ENCODE peak calls at places on chromosomes 6 and 20, in six cellular contexts. F is OCI-LY7, G is colonic mucosa, D is IMR-90, I is mesendoderm, S is ascending aorta. Y is an unnamed sample.

GRCh38 chr6:21340563-21340962 is 253.0 kb upstream of the SOX4 start:
- DNase-seq in F (no peak), G (no peak), D (no peak), I (no peak), S (no peak), Y (no peak)

GRCh38 chr6:86148586-86148985 is 505.9 kb upstream of the SYNCRIP start:
- DNase-seq in F (no peak), G (no peak), D (no peak), I (no peak), S (no peak), Y (no peak)

GRCh38 chr6:24126586-24127192 is 674 bp downstream of the NRSN1 start:
- DNase-seq in F (peak; percentile 39), G (peak; percentile 47), D (peak; percentile 22), I (peak; percentile 91), S (no peak), Y (no peak)

GRCh38 chr6:156748504-156748903 is 28.7 kb upstream of the ARID1B start:
- DNase-seq in F (no peak), G (no peak), D (no peak), I (no peak), S (no peak), Y (no peak)

GRCh38 chr20:53949319-53949839 is 121.0 kb downstream of the BCAS1 start:
- DNase-seq in F (no peak), G (no peak), D (peak; percentile 94), I (no peak), S (peak; percentile 30), Y (no peak)

GRCh38 chr6:138592698-138593097 is 93.4 kb upstream of the NHSL1 start:
- DNase-seq in F (peak; percentile 66), G (no peak), D (no peak), I (no peak), S (no peak), Y (no peak)

GRCh38 chr20:41523857-41524256 is 94.3 kb downstream of the CHD6 start:
- DNase-seq in F (no peak), G (no peak), D (no peak), I (no peak), S (no peak), Y (no peak)

GRCh38 chr6:47047479-47048411 is 5.6 kb upstream of the ADGRF1 start:
- DNase-seq in F (peak; percentile 77), G (peak; percentile 60), D (peak; percentile 62), I (peak; percentile 99), S (no peak), Y (no peak)

GRCh38 chr6:42135161-42135560 is 7.3 kb downstream of the C6orf132 start:
- DNase-seq in F (no peak), G (no peak), D (no peak), I (no peak), S (no peak), Y (no peak)

GRCh38 chr6:57193177-57193576 is 21.1 kb downstream of the BAG2 start:
- DNase-seq in F (no peak), G (no peak), D (peak; percentile 31), I (no peak), S (no peak), Y (no peak)

GRCh38 chr6:80523531-80523970 is 417.1 kb downstream of the BCKDHB start:
- DNase-seq in F (no peak), G (no peak), D (peak; percentile 52), I (peak; percentile 83), S (no peak), Y (no peak)

GRCh38 chr20:63434599-63435378 is 37.7 kb downstream of the KCNQ2 start:
- DNase-seq in F (peak; percentile 64), G (peak; percentile 55), D (peak; percentile 18), I (peak; percentile 92), S (no peak), Y (no peak)

GRCh38 chr20:63272105-63273078 is at the start of gene ARFGAP1:
- DNase-seq in F (peak; percentile 92), G (peak; percentile 89), D (peak; percentile 87), I (peak; percentile 94), S (peak; percentile 36), Y (peak; percentile 67)

GRCh38 chr20:51715873-51716215 is 52.3 kb downstream of the ATP9A start:
- DNase-seq in F (no peak), G (no peak), D (no peak), I (no peak), S (no peak), Y (no peak)

GRCh38 chr20:51860015-51860882 is 57.9 kb upstream of the SALL4 start:
- DNase-seq in F (no peak), G (peak; percentile 56), D (peak; percentile 47), I (no peak), S (no peak), Y (no peak)

GRCh38 chr6:151620179-151620578 is 126.4 kb downstream of the CCDC170 start:
- DNase-seq in F (no peak), G (no peak), D (no peak), I (no peak), S (no peak), Y (no peak)

GRCh38 chr6:23663652-23664051 is 462.4 kb upstream of the NRSN1 start:
- DNase-seq in F (no peak), G (no peak), D (no peak), I (no peak), S (no peak), Y (no peak)

GRCh38 chr20:51481311-51481997 is 61.1 kb downstream of the NFATC2 start:
- DNase-seq in F (peak; percentile 54), G (no peak), D (no peak), I (no peak), S (no peak), Y (no peak)

GRCh38 chr6:130460934-130461333 is 95.1 kb downstream of the TMEM200A start:
- DNase-seq in F (no peak), G (no peak), D (no peak), I (no peak), S (no peak), Y (no peak)

GRCh38 chr6:112035446-112035845 is 18.5 kb upstream of the CCN6 start:
- DNase-seq in F (no peak), G (no peak), D (no peak), I (no peak), S (no peak), Y (no peak)

GRCh38 chr6:134007077-134007476 is 45.3 kb downstream of the SLC2A12 start:
- DNase-seq in F (no peak), G (peak; percentile 81), D (no peak), I (no peak), S (no peak), Y (no peak)

GRCh38 chr6:149846321-149846720 is 17.8 kb downstream of the LRP11 start:
- DNase-seq in F (no peak), G (no peak), D (peak; percentile 95), I (peak; percentile 21), S (no peak), Y (no peak)

GRCh38 chr6:4941782-4942672 is 61.8 kb downstream of the RPP40 start:
- DNase-seq in F (no peak), G (no peak), D (peak; percentile 96), I (peak; percentile 85), S (no peak), Y (no peak)

GRCh38 chr6:159317430-159317829 is 148.2 kb downstream of the FNDC1 start:
- DNase-seq in F (no peak), G (no peak), D (no peak), I (no peak), S (no peak), Y (no peak)

GRCh38 chr6:169292340-169293124 is 38.9 kb upstream of the THBS2 start:
- DNase-seq in F (no peak), G (no peak), D (peak; percentile 97), I (peak; percentile 52), S (no peak), Y (no peak)

GRCh38 chr6:4844108-4844507 is 67.9 kb downstream of the CDYL start:
- DNase-seq in F (no peak), G (no peak), D (no peak), I (peak; percentile 67), S (no peak), Y (no peak)

GRCh38 chr20:17966432-17967312 is 1.9 kb downstream of the SNX5 start:
- DNase-seq in F (peak; percentile 79), G (no peak), D (peak; percentile 42), I (peak; percentile 45), S (no peak), Y (no peak)

GRCh38 chr20:17964632-17965031 is 4.0 kb downstream of the SNX5 start:
- DNase-seq in F (no peak), G (no peak), D (no peak), I (no peak), S (no peak), Y (no peak)

GRCh38 chr20:17964073-17964472 is 4.5 kb downstream of the SNX5 start:
- DNase-seq in F (no peak), G (no peak), D (no peak), I (no peak), S (no peak), Y (no peak)

GRCh38 chr20:17963114-17963897 is 5.3 kb downstream of the SNX5 start:
- DNase-seq in F (no peak), G (no peak), D (no peak), I (no peak), S (no peak), Y (no peak)

GRCh38 chr20:17965042-17965697 is 3.4 kb downstream of the SNX5 start:
- DNase-seq in F (no peak), G (peak; percentile 56), D (no peak), I (peak; percentile 56), S (no peak), Y (no peak)
- H3K4me1 ChIP-seq in F (peaks cover 57% of the 10 kb centered on the region), G (peaks cover 13% of the 10 kb centered on the region), D (peaks cover 13% of the 10 kb centered on the region), I (peaks cover 25% of the 10 kb centered on the region), S (peaks cover 35% of the 10 kb centered on the region), Y (peaks cover 66% of the 10 kb centered on the region)

DNA sequence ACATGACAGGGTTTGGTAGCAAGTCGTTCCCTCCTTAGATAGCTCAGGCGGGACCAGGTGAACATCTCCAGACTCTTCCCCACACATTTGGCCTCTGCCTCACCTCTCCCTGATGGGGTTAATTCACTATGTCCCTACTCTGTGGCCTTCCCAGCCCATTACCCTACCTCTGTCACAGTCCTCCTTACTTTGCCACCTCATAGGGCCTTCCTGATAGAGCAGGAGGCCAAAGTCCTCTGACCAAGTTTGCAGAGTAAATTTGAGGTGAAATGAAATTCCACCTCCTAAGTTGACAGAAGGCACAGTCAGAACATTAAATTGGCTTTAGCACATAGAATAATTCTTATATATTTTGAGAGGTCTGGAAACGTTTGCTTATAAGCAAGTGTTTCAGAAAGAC is 53.1 kb upstream of the ARMC2 start:
- DNase-seq in F (no peak), G (no peak), D (no peak), I (no peak), S (no peak), Y (no peak)
- H3K4me1 ChIP-seq in F (no peaks in the 10 kb centered on the region), G (no peaks in the 10 kb centered on the region), D (peaks cover 5% of the 10 kb centered on the region), I (no peaks in the 10 kb centered on the region), S (no peaks in the 10 kb centered on the region), Y (no peaks in the 10 kb centered on the region)

DNA sequence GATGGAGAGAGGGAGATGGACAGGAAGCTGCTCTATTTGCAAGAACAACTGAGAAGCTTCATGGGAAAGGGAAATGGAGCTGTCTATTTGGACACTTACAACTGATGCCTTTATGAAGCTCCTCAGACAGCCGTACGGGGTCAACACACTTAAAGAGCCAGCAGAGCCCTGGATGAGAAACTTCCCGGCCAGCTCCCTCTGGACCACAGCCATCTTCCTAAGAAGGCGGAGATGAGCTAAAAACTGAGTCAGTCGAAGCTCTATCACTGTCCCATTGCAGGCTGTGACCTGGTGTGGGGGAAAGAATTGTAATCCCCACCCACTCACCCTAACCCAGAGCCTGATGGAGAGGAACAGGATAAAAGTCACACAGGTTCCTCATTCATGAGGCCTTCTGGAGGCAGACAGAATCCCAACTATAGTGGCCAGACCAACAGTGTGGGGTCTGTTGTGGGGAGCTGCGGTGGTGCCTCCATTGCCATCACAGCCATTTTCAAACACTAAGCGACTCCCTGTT is 360.3 kb upstream of the JARID2 start:
- DNase-seq in F (no peak), G (no peak), D (peak; percentile 58), I (no peak), S (no peak), Y (no peak)
- H3K4me1 ChIP-seq in F (peaks cover 6% of the 10 kb centered on the region), G (no peaks in the 10 kb centered on the region), D (peaks cover 25% of the 10 kb centered on the region), I (peaks cover 2% of the 10 kb centered on the region), S (peaks cover 14% of the 10 kb centered on the region), Y (peaks cover 12% of the 10 kb centered on the region)

GRCh38 chr6:81770395-81770794 is 17.9 kb upstream of the TENT5A start:
- DNase-seq in F (no peak), G (no peak), D (no peak), I (no peak), S (no peak), Y (no peak)
- H3K4me1 ChIP-seq in F (no peaks in the 10 kb centered on the region), G (peaks cover 8% of the 10 kb centered on the region), D (peaks cover 11% of the 10 kb centered on the region), I (peaks cover 2% of the 10 kb centered on the region), S (peaks cover 13% of the 10 kb centered on the region), Y (peaks cover 17% of the 10 kb centered on the region)

Y was measured in thoracic aorta.